ENCODE peak calls at places on chromosomes 12 and 14, in eight cellular contexts. J is activated gamma-delta T cell treated with anti-CD3 and anti-CD28 coated beads, Interleukin-2, amount 50 U/mL, for 16 hours; B is mesenchymal stem cell; C is NCI-H2029; H is hepatic stellate cell; L is activated CD4-positive, alpha-beta T cell treated with anti-CD3 and anti-CD28 coated beads, Interleukin-2, amount 50 U/mL, for 24 hours; X is epithelial cell of prostate; I is fibroblast of mammary gland. Q is an unnamed sample.

GRCh38 chr12:71300772-71301675 is 138.6 kb upstream of the LGR5 start:
- DNase-seq in L (no peak), C (no peak), H (no peak), I (no peak), J (no peak), B (no peak), X (no peak), Q (no peak)

GRCh38 chr12:53754633-53755261 is 3.0 kb upstream of the CISTR start:
- DNase-seq in C (peak; percentile 44), I (peak; percentile 66), J (no peak), B (peak; percentile 41), H (no peak), L (no peak), X (no peak), Q (no peak)

GRCh38 chr12:120658286-120659150 is 18.1 kb downstream of the CABP1 start:
- DNase-seq in H (no peak), I (no peak), J (no peak), L (no peak), C (no peak), X (no peak), B (no peak), Q (no peak)

GRCh38 chr12:117350140-117350539 is 11.3 kb downstream of the NOS1 start:
- DNase-seq in X (peak; percentile 83), B (no peak), H (no peak), I (no peak), J (no peak), L (no peak), C (no peak), Q (no peak)

GRCh38 chr12:105672576-105672975 is 342.1 kb downstream of the C12orf75 start:
- DNase-seq in H (no peak), C (no peak), L (no peak), I (no peak), B (peak; percentile 18), J (no peak), X (no peak), Q (no peak)

GRCh38 chr14:76687611-76688372 is 73.5 kb upstream of the VASH1 start:
- DNase-seq in H (no peak), B (no peak), J (no peak), X (no peak), L (no peak), C (peak; percentile 44), I (peak; percentile 27), Q (no peak)

GRCh38 chr12:127823801-127824200 is 443.2 kb upstream of the TMEM132C start:
- DNase-seq in H (no peak), I (no peak), X (no peak), L (no peak), J (no peak), C (no peak), B (no peak), Q (no peak)

GRCh38 chr14:72558721-72559120 is 335.2 kb downstream of the DPF3 start:
- DNase-seq in H (no peak), B (no peak), I (peak; percentile 86), C (no peak), X (no peak), L (no peak), J (no peak), Q (no peak)

GRCh38 chr12:1769809-1770494 is 50.4 kb upstream of the LRTM2 start:
- DNase-seq in B (no peak), X (no peak), L (no peak), J (no peak), C (no peak), H (no peak), I (peak; percentile 31), Q (no peak)

GRCh38 chr12:52246720-52247621 is 13.9 kb downstream of the KRT7 start:
- DNase-seq in C (peak; percentile 76), X (no peak), H (no peak), I (no peak), L (no peak), B (no peak), J (no peak), Q (peak; percentile 16)

GRCh38 chr12:90801776-90802175 is 153.2 kb downstream of the CCER1 start:
- DNase-seq in B (peak; percentile 4), X (peak; percentile 1), I (peak; percentile 68), H (no peak), C (no peak), L (no peak), J (no peak), Q (no peak)

GRCh38 chr12:95880895-95881294 is 22.1 kb downstream of the SNRPF start:
- DNase-seq in C (no peak), L (no peak), X (no peak), H (no peak), B (no peak), I (no peak), J (no peak), Q (no peak)

GRCh38 chr12:50221228-50222008 is 54.2 kb upstream of the CERS5 start:
- DNase-seq in H (peak; percentile 62), X (no peak), B (peak; percentile 93), I (peak; percentile 96), L (no peak), C (peak; percentile 13), J (no peak), Q (peak; percentile 67)

GRCh38 chr14:47240755-47241437 is 434.5 kb downstream of the MDGA2 start:
- DNase-seq in C (no peak), L (no peak), I (no peak), H (no peak), J (no peak), X (no peak), B (no peak), Q (peak; percentile 9)

GRCh38 chr12:20434993-20435392 is 66.7 kb downstream of the PDE3A start:
- DNase-seq in L (no peak), C (no peak), X (no peak), J (no peak), I (peak; percentile 18), B (peak; percentile 34), H (peak; percentile 11), Q (no peak)

GRCh38 chr12:31105668-31106067 is 32.0 kb downstream of the DDX11 start:
- DNase-seq in L (no peak), H (no peak), X (no peak), C (no peak), J (no peak), B (no peak), I (no peak), Q (no peak)

GRCh38 chr12:10719482-10719881 is 3.6 kb downstream of the YBX3 start:
- DNase-seq in C (no peak), H (no peak), B (no peak), L (no peak), J (no peak), X (no peak), I (peak; percentile 41), Q (no peak)

GRCh38 chr12:107372229-107372658 is 278.9 kb upstream of the CRY1 start:
- DNase-seq in I (no peak), B (no peak), L (peak; percentile 21), C (no peak), H (no peak), J (peak; percentile 26), X (no peak), Q (no peak)

GRCh38 chr14:38108681-38109080 is 99.0 kb upstream of the SSTR1 start:
- DNase-seq in J (no peak), L (no peak), B (peak; percentile 50), C (no peak), H (peak; percentile 23), X (no peak), I (peak; percentile 51), Q (no peak)

Q was measured in GM23338.